ENCODE peak calls at places on chromosome 20, in four cellular contexts. G, V, E and P are unnamed samples.

GRCh38 chr20:47417245-47418060 is 61.0 kb upstream of the ZMYND8 start:
- DNase-seq in V (no peak), G (no peak), E (no peak), P (no peak)

GRCh38 chr20:199996-200395 is 10.5 kb upstream of the DEFB128 start:
- DNase-seq in V (no peak), G (no peak), E (no peak), P (no peak)

GRCh38 chr20:32581839-32582658 is 3.1 kb downstream of the NOL4L start:
- DNase-seq in G (no peak), E (no peak), V (no peak), P (no peak)

GRCh38 chr20:35111141-35111888 is 18.7 kb upstream of the TRPC4AP start:
- DNase-seq in E (no peak), G (no peak), V (no peak), P (peak)

GRCh38 chr20:63009044-63009961 is 2.5 kb upstream of the BHLHE23 start:
- DNase-seq in E (peak), G (peak), V (no peak), P (peak)

GRCh38 chr20:47956261-47956995 is 171.1 kb upstream of the SULF2 start:
- DNase-seq in E (no peak), V (no peak), G (no peak), P (no peak)

GRCh38 chr20:34541264-34541901 is 17.1 kb upstream of the MAP1LC3A start:
- DNase-seq in G (no peak), V (no peak), E (no peak), P (no peak)

GRCh38 chr20:51128198-51128597 is 105.3 kb upstream of the KCNG1 start:
- DNase-seq in G (no peak), V (peak), E (no peak), P (peak)

GRCh38 chr20:51529758-51530157 is 12.8 kb downstream of the NFATC2 start:
- DNase-seq in V (no peak), E (peak), G (peak), P (no peak)

GRCh38 chr20:49052334-49052733 is 6.2 kb downstream of the CSE1L start:
- DNase-seq in G (no peak), E (no peak), V (no peak), P (no peak)

GRCh38 chr20:60055740-60056139 is 97.5 kb downstream of the CDH26 start:
- DNase-seq in G (peak), E (peak), V (no peak), P (peak)

GRCh38 chr20:59938221-59938620 is 1.9 kb downstream of the PPP1R3D start:
- DNase-seq in E (no peak), V (peak), G (no peak), P (peak)